ENCODE peak calls at places on chromosome 1, in five cellular contexts. Q is SJSA1, H is NCI-H748 treated with DMSO at 0.1 percent for 48 hours, P is GM04504, L is endothelial cell. J is an unnamed sample.

GRCh38 chr1:35005711-35006110 is 20.6 kb upstream of the TMEM35B start:
- DNase-seq in Q (no peak), H (no peak), P (no peak), L (no peak), J (no peak)

GRCh38 chr1:113073457-113073950 is 506 bp downstream of the LRIG2 start:
- DNase-seq in Q (no peak), H (no peak), P (peak), L (peak), J (peak)

GRCh38 chr1:107198581-107198980 is 57.7 kb downstream of the NTNG1 start:
- DNase-seq in Q (no peak), H (no peak), P (no peak), L (no peak), J (no peak)

GRCh38 chr1:203306089-203306969 is 1.0 kb downstream of the BTG2 start:
- DNase-seq in Q (peak), H (peak), P (peak), L (no peak), J (peak)

GRCh38 chr1:6099787-6100765 is 54.4 kb downstream of the KCNAB2 start:
- DNase-seq in Q (no peak), H (no peak), P (no peak), L (no peak), J (no peak)

GRCh38 chr1:34946211-34946610 is 16.8 kb upstream of the DLGAP3 start:
- DNase-seq in Q (no peak), H (no peak), P (no peak), L (no peak), J (no peak)

GRCh38 chr1:55310517-55310927 is 95.4 kb upstream of the USP24 start:
- DNase-seq in Q (peak), H (no peak), P (peak), L (no peak), J (no peak)

GRCh38 chr1:32345289-32345827 is 9.3 kb upstream of the MARCKSL1 start:
- DNase-seq in Q (no peak), H (no peak), P (no peak), L (no peak), J (no peak)